ENCODE peak calls at places on chromosomes 2 and 18, in six cellular contexts. X is GM12891, J is K562, K is H1, F is SK-N-SH, V is GM12878. G is an unnamed sample.

GRCh38 chr2:124325667-124326425 is 300.8 kb downstream of the CNTNAP5 start:
- DNase-seq in X (no peak), J (no peak), K (no peak), F (peak), V (no peak), G (no peak)

GRCh38 chr2:96329416-96329815 is 4.3 kb downstream of the ITPRIPL1 start:
- DNase-seq in X (no peak), J (no peak), K (no peak), F (no peak), V (no peak), G (no peak)

GRCh38 chr2:26172866-26173595 is at the start of gene GAREM2:
- DNase-seq in X (no peak), J (peak), K (no peak), F (peak), V (no peak), G (peak)

GRCh38 chr2:108399479-108399878 is 21.7 kb downstream of the SULT1C4 start:
- DNase-seq in X (no peak), J (no peak), K (no peak), F (no peak), V (no peak), G (no peak)

GRCh38 chr2:72233211-72233610 is 85.5 kb upstream of the CYP26B1 start:
- DNase-seq in X (no peak), J (no peak), K (peak), F (no peak), V (no peak), G (no peak)

GRCh38 chr2:18630101-18630500 is 40.7 kb upstream of the NT5C1B start:
- DNase-seq in X (no peak), J (no peak), K (no peak), F (no peak), V (no peak), G (no peak)

GRCh38 chr18:10973579-10974260 is 175.6 kb downstream of the PIEZO2 start:
- DNase-seq in X (no peak), J (no peak), K (no peak), F (no peak), V (no peak), G (no peak)

GRCh38 chr2:15069149-15069548 is 436.6 kb downstream of the LRATD1 start:
- DNase-seq in X (no peak), J (no peak), K (no peak), F (no peak), V (no peak), G (no peak)

GRCh38 chr2:32264422-32265149 is at the start of gene NLRC4:
- DNase-seq in X (peak), J (no peak), K (no peak), F (no peak), V (no peak), G (peak)

GRCh38 chr2:215879977-215880940 is 133.1 kb downstream of the MREG start:
- DNase-seq in X (no peak), J (no peak), K (no peak), F (no peak), V (no peak), G (no peak)

GRCh38 chr2:2663401-2664036 is 332.4 kb upstream of the MYT1L start:
- DNase-seq in X (no peak), J (no peak), K (no peak), F (no peak), V (no peak), G (no peak)

GRCh38 chr2:11123856-11124759 is 31.2 kb upstream of the SLC66A3 start:
- DNase-seq in X (peak), J (peak), K (peak), F (peak), V (no peak), G (peak)

GRCh38 chr18:36850527-36851201 is 21.7 kb downstream of the KIAA1328 start:
- DNase-seq in X (no peak), J (no peak), K (no peak), F (no peak), V (no peak), G (no peak)

GRCh38 chr2:160269803-160270570 is 69.9 kb upstream of the ITGB6 start:
- DNase-seq in X (peak), J (peak), K (peak), F (peak), V (peak), G (peak)

GRCh38 chr2:210663574-210663973 is 107.2 kb downstream of the CPS1 start:
- DNase-seq in X (no peak), J (peak), K (no peak), F (peak), V (no peak), G (no peak)

GRCh38 chr2:233029321-233029720 is 3.2 kb upstream of the NEU2 start:
- DNase-seq in X (no peak), J (no peak), K (no peak), F (no peak), V (no peak), G (no peak)

GRCh38 chr2:65122313-65122712 is 7.6 kb downstream of the RAB1A start:
- DNase-seq in X (no peak), J (no peak), K (no peak), F (no peak), V (no peak), G (no peak)

GRCh38 chr2:121197369-121198091 is 87.5 kb downstream of the TFCP2L1 start:
- DNase-seq in X (no peak), J (no peak), K (no peak), F (no peak), V (no peak), G (no peak)

GRCh38 chr18:26436176-26437031 is 111.9 kb downstream of the KCTD1 start:
- DNase-seq in X (no peak), J (no peak), K (peak), F (no peak), V (no peak), G (no peak)

GRCh38 chr18:9104244-9104901 is 1.9 kb downstream of the NDUFV2 start:
- DNase-seq in X (no peak), J (no peak), K (no peak), F (no peak), V (no peak), G (no peak)

GRCh38 chr18:70397259-70397925 is 108.5 kb downstream of the SOCS6 start:
- DNase-seq in X (no peak), J (no peak), K (no peak), F (no peak), V (no peak), G (no peak)

GRCh38 chr18:23138470-23138869 is 3.2 kb downstream of the CABLES1 start:
- DNase-seq in X (no peak), J (no peak), K (no peak), F (peak), V (no peak), G (no peak)

GRCh38 chr2:24652265-24653232 is 140.6 kb downstream of the PTRHD1 start:
- DNase-seq in X (no peak), J (no peak), K (no peak), F (no peak), V (peak), G (no peak)

GRCh38 chr2:127614246-127614645 is 31.7 kb upstream of the GPR17 start:
- DNase-seq in X (no peak), J (no peak), K (no peak), F (peak), V (no peak), G (no peak)

GRCh38 chr2:130371723-130372054 is 15.8 kb downstream of the PTPN18 start:
- DNase-seq in X (no peak), J (no peak), K (no peak), F (no peak), V (no peak), G (no peak)

GRCh38 chr2:219962089-219962488 is 334.7 kb downstream of the SLC4A3 start:
- DNase-seq in X (no peak), J (no peak), K (no peak), F (no peak), V (no peak), G (no peak)

GRCh38 chr2:149679286-149679685 is 91.7 kb upstream of the MMADHC start:
- DNase-seq in X (no peak), J (no peak), K (no peak), F (no peak), V (no peak), G (no peak)

GRCh38 chr2:195695002-195695631 is 38.1 kb downstream of the SLC39A10 start:
- DNase-seq in X (no peak), J (no peak), K (peak), F (no peak), V (no peak), G (no peak)

GRCh38 chr18:3499498-3499897 is 49.5 kb downstream of the TGIF1 start:
- DNase-seq in X (no peak), J (no peak), K (peak), F (peak), V (no peak), G (no peak)

GRCh38 chr18:61308009-61308408 is 25.2 kb upstream of the CDH20 start:
- DNase-seq in X (no peak), J (no peak), K (no peak), F (no peak), V (no peak), G (no peak)

GRCh38 chr2:219001100-219001576 is 7.9 kb upstream of the CRYBA2 start:
- DNase-seq in X (no peak), J (no peak), K (no peak), F (no peak), V (no peak), G (no peak)

GRCh38 chr2:129849559-129850160 is 129.8 kb upstream of the RAB6C start:
- DNase-seq in X (no peak), J (peak), K (no peak), F (peak), V (peak), G (no peak)

GRCh38 chr18:79866889-79867574 is 69.3 kb downstream of the KCNG2 start:
- DNase-seq in X (no peak), J (no peak), K (no peak), F (no peak), V (no peak), G (no peak)

GRCh38 chr2:95109260-95109659 is 12.3 kb downstream of the MRPS5 start:
- DNase-seq in X (no peak), J (no peak), K (no peak), F (no peak), V (no peak), G (no peak)

GRCh38 chr2:80028584-80028983 is 276.0 kb downstream of the LRRTM1 start:
- DNase-seq in X (no peak), J (no peak), K (no peak), F (no peak), V (no peak), G (no peak)

GRCh38 chr2:146954544-146954943 is 890.3 kb upstream of the ACVR2A start:
- DNase-seq in X (no peak), J (no peak), K (no peak), F (no peak), V (no peak), G (no peak)

GRCh38 chr18:74638210-74638609 is 40.5 kb downstream of the ZNF407 start:
- DNase-seq in X (no peak), J (no peak), K (no peak), F (no peak), V (no peak), G (no peak)

GRCh38 chr2:77519164-77519887 is 2.9 kb downstream of the LRRTM4 start:
- DNase-seq in X (no peak), J (no peak), K (no peak), F (no peak), V (no peak), G (no peak)

GRCh38 chr2:44689516-44689915 is 252.0 kb upstream of the SIX3 start:
- DNase-seq in X (no peak), J (no peak), K (no peak), F (no peak), V (no peak), G (no peak)

DNA sequence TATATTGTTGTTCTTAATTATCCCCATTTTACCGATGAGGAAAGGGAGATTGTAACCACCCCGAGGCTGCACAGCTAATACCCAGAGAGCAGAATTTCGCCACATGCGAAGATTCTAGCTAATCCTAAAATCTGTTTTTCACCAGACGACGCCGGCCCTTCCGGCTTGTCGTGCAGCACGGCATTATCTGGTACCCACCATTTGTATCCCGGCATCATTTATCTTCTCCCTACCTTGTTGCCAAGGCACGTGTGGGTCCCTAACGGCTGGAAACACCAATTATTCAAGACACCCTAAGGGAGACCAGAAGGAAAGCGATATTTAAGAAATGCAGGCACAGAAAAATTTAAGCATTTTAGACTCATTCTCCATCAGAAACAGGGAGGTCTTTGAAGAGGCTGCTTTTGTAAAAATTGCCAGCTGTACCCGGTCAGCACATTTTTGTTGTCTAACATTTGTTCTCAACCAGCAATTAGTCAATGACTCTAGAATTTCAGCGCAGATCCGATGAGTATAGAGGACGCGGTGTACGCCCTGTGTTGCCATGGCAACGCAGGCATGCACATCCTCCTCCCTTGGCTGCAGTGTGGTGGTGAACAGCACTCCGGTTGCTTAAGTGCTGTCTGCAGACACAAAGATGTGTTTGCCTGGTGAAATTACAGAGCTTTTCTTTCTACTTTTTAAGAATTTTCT is 111.6 kb downstream of the AGAP1 start:
- DNase-seq in X (no peak), J (peak), K (no peak), F (peak), V (no peak), G (no peak)
- TF ChIP-seq POLR2AphosphoS5 in X (no peak), J (no peak), K (no peak), F (no peak), V (no peak), G (no peak)

GRCh38 chr2:45713126-45713525 is 61.7 kb downstream of the PRKCE start:
- DNase-seq in X (no peak), J (no peak), K (no peak), F (no peak), V (no peak), G (no peak)
- TF ChIP-seq TAF1 in X (no peak), J (no peak), K (no peak), F (no peak), V (no peak), G (no peak)

GRCh38 chr2:203687161-203687560 is 19.3 kb upstream of the CD28 start:
- DNase-seq in X (no peak), J (no peak), K (no peak), F (no peak), V (no peak), G (no peak)

GRCh38 chr2:203683932-203684556 is 22.4 kb upstream of the CD28 start:
- DNase-seq in X (peak), J (no peak), K (no peak), F (no peak), V (peak), G (no peak)

GRCh38 chr2:203683421-203683820 is 23.0 kb upstream of the CD28 start:
- DNase-seq in X (no peak), J (no peak), K (no peak), F (no peak), V (no peak), G (no peak)

GRCh38 chr2:203685789-203686433 is 20.5 kb upstream of the CD28 start:
- DNase-seq in X (no peak), J (no peak), K (no peak), F (no peak), V (no peak), G (no peak)

GRCh38 chr2:203685081-203685621 is 21.3 kb upstream of the CD28 start:
- DNase-seq in X (no peak), J (no peak), K (no peak), F (no peak), V (no peak), G (no peak)
- TF ChIP-seq POLR2AphosphoS5 in X (no peak), J (no peak), K (no peak), F (no peak), V (no peak), G (no peak)

GRCh38 chr2:110837421-110838409 is 105.3 kb downstream of the ACOXL start:
- DNase-seq in X (no peak), J (no peak), K (no peak), F (peak), V (no peak), G (no peak)
- TF ChIP-seq TAF1 in X (no peak), J (no peak), K (no peak), F (no peak), V (no peak), G (no peak)

GRCh38 chr2:189285962-189286648 is 106.5 kb upstream of the COL5A2 start:
- DNase-seq in X (no peak), J (no peak), K (no peak), F (no peak), V (no peak), G (no peak)
- TF ChIP-seq POLR2AphosphoS5 in X (no peak), J (no peak), K (no peak), F (peak), V (no peak), G (no peak)

GRCh38 chr18:1513519-1513918 is 608.8 kb downstream of the ADCYAP1 start:
- DNase-seq in X (no peak), J (peak), K (no peak), F (no peak), V (no peak), G (no peak)
- TF ChIP-seq TAF1 in X (no peak), J (no peak), K (no peak), F (no peak), V (no peak), G (no peak)

GRCh38 chr2:234136461-234136860 is 86.0 kb downstream of the SPP2 start:
- DNase-seq in X (no peak), J (no peak), K (no peak), F (no peak), V (no peak), G (no peak)

GRCh38 chr2:234133004-234133403 is 82.5 kb downstream of the SPP2 start:
- DNase-seq in X (no peak), J (no peak), K (no peak), F (no peak), V (no peak), G (no peak)

GRCh38 chr2:234134496-234134895 is 84.0 kb downstream of the SPP2 start:
- DNase-seq in X (no peak), J (no peak), K (no peak), F (no peak), V (no peak), G (no peak)

GRCh38 chr2:234137400-234138014 is 87.0 kb downstream of the SPP2 start:
- DNase-seq in X (no peak), J (no peak), K (no peak), F (no peak), V (no peak), G (no peak)

DNA sequence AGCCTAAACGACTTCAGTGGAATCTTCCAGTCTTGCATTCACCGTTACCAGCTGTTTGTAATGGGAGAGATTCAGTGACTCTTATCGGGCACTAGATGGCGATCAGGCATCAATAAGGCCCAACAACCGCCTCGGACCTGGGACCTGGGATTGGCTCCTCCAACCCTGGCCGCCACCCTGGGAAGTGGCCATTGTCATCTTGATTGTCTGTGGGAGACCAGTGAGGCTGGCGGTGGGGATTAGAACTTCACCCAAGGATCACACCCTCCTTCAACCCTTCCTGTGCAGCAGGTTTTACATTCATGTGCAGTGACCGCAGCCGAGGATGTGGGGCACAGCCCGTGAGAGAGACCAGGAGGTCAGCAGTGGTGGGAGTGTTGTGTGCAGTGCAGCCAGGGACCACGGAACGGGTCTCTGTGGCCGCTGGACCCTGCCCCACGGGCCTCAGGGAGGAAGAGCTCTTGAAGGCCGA is 85.3 kb downstream of the SPP2 start:
- DNase-seq in X (peak), J (peak), K (peak), F (peak), V (peak), G (peak)
- TF ChIP-seq POLR2AphosphoS5 in X (no peak), J (no peak), K (no peak), F (no peak), V (no peak), G (no peak)